ENCODE peak calls at places on chromosomes 12 and 14, in five cellular contexts. One of them, this sample, is unnamed.
A peak's percentile ranks its signal among the peaks of the same experiment; 100 is the strongest.

GRCh38 chr14:100556076-100556475 is 31.1 kb downstream of the BEGAIN start:
- DNase-seq in right cardiac atrium: no peak
- DNase-seq in cardiac muscle cell: no peak
- DNase-seq in H1: no peak
- DNase-seq in endothelial cell of umbilical vein: no peak
- DNase-seq in this sample: no peak

GRCh38 chr12:21665816-21666215 is 8.2 kb upstream of the LDHB start:
- DNase-seq in right cardiac atrium: no peak
- DNase-seq in cardiac muscle cell: no peak
- DNase-seq in H1: no peak
- DNase-seq in endothelial cell of umbilical vein: no peak
- DNase-seq in this sample: no peak

GRCh38 chr14:105067140-105067968 is 2.1 kb upstream of the GPR132 start:
- DNase-seq in right cardiac atrium: peak; percentile 37
- DNase-seq in cardiac muscle cell: no peak
- DNase-seq in H1: no peak
- DNase-seq in endothelial cell of umbilical vein: no peak
- DNase-seq in this sample: no peak

GRCh38 chr12:128607606-128608005 is 216.2 kb downstream of the SLC15A4 start:
- DNase-seq in right cardiac atrium: no peak
- DNase-seq in cardiac muscle cell: no peak
- DNase-seq in H1: no peak
- DNase-seq in endothelial cell of umbilical vein: no peak
- DNase-seq in this sample: no peak

GRCh38 chr14:64394423-64394822 is 6.3 kb downstream of the MTHFD1 start:
- DNase-seq in right cardiac atrium: no peak
- DNase-seq in cardiac muscle cell: peak; percentile 40
- DNase-seq in H1: no peak
- DNase-seq in endothelial cell of umbilical vein: no peak
- DNase-seq in this sample: no peak

GRCh38 chr12:1932264-1932777 is 13.9 kb upstream of the CACNA2D4 start:
- DNase-seq in right cardiac atrium: peak; percentile 87
- DNase-seq in cardiac muscle cell: no peak
- DNase-seq in H1: peak; percentile 43
- DNase-seq in endothelial cell of umbilical vein: no peak
- DNase-seq in this sample: peak; percentile 72

GRCh38 chr14:25765909-25766308 is 716.0 kb upstream of the STXBP6 start:
- DNase-seq in right cardiac atrium: no peak
- DNase-seq in cardiac muscle cell: no peak
- DNase-seq in H1: no peak
- DNase-seq in endothelial cell of umbilical vein: no peak
- DNase-seq in this sample: no peak

GRCh38 chr12:52243264-52243773 is 10.3 kb downstream of the KRT7 start:
- DNase-seq in right cardiac atrium: no peak
- DNase-seq in cardiac muscle cell: no peak
- DNase-seq in H1: no peak
- DNase-seq in endothelial cell of umbilical vein: peak; percentile 40
- DNase-seq in this sample: no peak

GRCh38 chr12:3667485-3667884 is 85.4 kb downstream of the CRACR2A start:
- DNase-seq in right cardiac atrium: no peak
- DNase-seq in cardiac muscle cell: no peak
- DNase-seq in H1: no peak
- DNase-seq in endothelial cell of umbilical vein: no peak
- DNase-seq in this sample: no peak

GRCh38 chr14:89391556-89391955 is 25.5 kb downstream of the FOXN3 start:
- DNase-seq in right cardiac atrium: no peak
- DNase-seq in cardiac muscle cell: no peak
- DNase-seq in H1: no peak
- DNase-seq in endothelial cell of umbilical vein: no peak
- DNase-seq in this sample: no peak
- H3K27ac ChIP-seq in right cardiac atrium: no peak overlapping the region
- H3K27ac ChIP-seq in cardiac muscle cell: no peak overlapping the region
- H3K27ac ChIP-seq in H1: no peak overlapping the region
- H3K27ac ChIP-seq in endothelial cell of umbilical vein: no peak overlapping the region
- H3K27ac ChIP-seq in this sample: peak overlapping the region; percentile 12

GRCh38 chr14:77204457-77204796 is 22.8 kb downstream of the TMEM63C start:
- DNase-seq in right cardiac atrium: no peak
- DNase-seq in cardiac muscle cell: no peak
- DNase-seq in H1: no peak
- DNase-seq in endothelial cell of umbilical vein: no peak
- DNase-seq in this sample: no peak
- H3K27ac ChIP-seq in right cardiac atrium: no peak overlapping the region
- H3K27ac ChIP-seq in cardiac muscle cell: no peak overlapping the region
- H3K27ac ChIP-seq in H1: no peak overlapping the region
- H3K27ac ChIP-seq in endothelial cell of umbilical vein: no peak overlapping the region
- H3K27ac ChIP-seq in this sample: no peak overlapping the region

GRCh38 chr12:57079821-57080220 is 1.2 kb upstream of the NEMP1 start:
- DNase-seq in right cardiac atrium: no peak
- DNase-seq in cardiac muscle cell: no peak
- DNase-seq in H1: no peak
- DNase-seq in endothelial cell of umbilical vein: no peak
- DNase-seq in this sample: no peak
- H3K27ac ChIP-seq in right cardiac atrium: no peak overlapping the region
- H3K27ac ChIP-seq in cardiac muscle cell: no peak overlapping the region
- H3K27ac ChIP-seq in H1: no peak overlapping the region
- H3K27ac ChIP-seq in endothelial cell of umbilical vein: no peak overlapping the region
- H3K27ac ChIP-seq in this sample: no peak overlapping the region

GRCh38 chr14:72701232-72701555 is 192.7 kb downstream of the DPF3 start:
- DNase-seq in right cardiac atrium: no peak
- DNase-seq in cardiac muscle cell: no peak
- DNase-seq in H1: no peak
- DNase-seq in endothelial cell of umbilical vein: no peak
- DNase-seq in this sample: no peak
- H3K27ac ChIP-seq in right cardiac atrium: no peak overlapping the region
- H3K27ac ChIP-seq in cardiac muscle cell: peak overlapping the region; percentile 72
- H3K27ac ChIP-seq in H1: no peak overlapping the region
- H3K27ac ChIP-seq in endothelial cell of umbilical vein: no peak overlapping the region
- H3K27ac ChIP-seq in this sample: no peak overlapping the region

GRCh38 chr12:113805201-113805600 is 160.9 kb downstream of the RBM19 start:
- DNase-seq in right cardiac atrium: no peak
- DNase-seq in cardiac muscle cell: no peak
- DNase-seq in H1: no peak
- DNase-seq in endothelial cell of umbilical vein: no peak
- DNase-seq in this sample: no peak

GRCh38 chr12:113803829-113804140 is 162.3 kb downstream of the RBM19 start:
- DNase-seq in right cardiac atrium: no peak
- DNase-seq in cardiac muscle cell: no peak
- DNase-seq in H1: no peak
- DNase-seq in endothelial cell of umbilical vein: no peak
- DNase-seq in this sample: no peak

GRCh38 chr12:113808095-113808951 is 157.8 kb downstream of the RBM19 start:
- DNase-seq in right cardiac atrium: no peak
- DNase-seq in cardiac muscle cell: peak; percentile 22
- DNase-seq in H1: no peak
- DNase-seq in endothelial cell of umbilical vein: no peak
- DNase-seq in this sample: no peak

GRCh38 chr12:113802966-113803828 is 162.9 kb downstream of the RBM19 start:
- DNase-seq in right cardiac atrium: no peak
- DNase-seq in cardiac muscle cell: no peak
- DNase-seq in H1: no peak
- DNase-seq in endothelial cell of umbilical vein: no peak
- DNase-seq in this sample: no peak

GRCh38 chr12:113805673-113806072 is 160.5 kb downstream of the RBM19 start:
- DNase-seq in right cardiac atrium: no peak
- DNase-seq in cardiac muscle cell: no peak
- DNase-seq in H1: no peak
- DNase-seq in endothelial cell of umbilical vein: no peak
- DNase-seq in this sample: no peak
- H3K27ac ChIP-seq in right cardiac atrium: no peak overlapping the region
- H3K27ac ChIP-seq in cardiac muscle cell: no peak overlapping the region
- H3K27ac ChIP-seq in H1: no peak overlapping the region
- H3K27ac ChIP-seq in endothelial cell of umbilical vein: no peak overlapping the region
- H3K27ac ChIP-seq in this sample: no peak overlapping the region